ENCODE peak calls at places on chromosomes 16 and 17, in ten cellular contexts. W is mammary epithelial cell, X is OCI-LY7, A is Caco-2, V is fibroblast of villous mesenchyme, U is left lung, F is neural progenitor cell, J is PC-9, Y is tibial nerve, P is lower lobe of right lung. G is an unnamed sample.

GRCh38 chr16:53100889-53101288 is 46.1 kb downstream of the CHD9 start:
- DNase-seq in F (no peak), Y (no peak), U (no peak), P (no peak), V (peak; percentile 37), X (no peak), A (no peak), W (no peak), J (peak; percentile 75), G (no peak)

GRCh38 chr16:89150090-89150835 is 21.3 kb upstream of the CDH15 start:
- DNase-seq in U (peak; percentile 57), Y (no peak), V (no peak), W (peak; percentile 69), A (no peak), J (no peak), F (no peak), X (no peak), P (peak; percentile 22), G (no peak)

GRCh38 chr16:27972500-27972899 is 91.0 kb downstream of the GSG1L start:
- DNase-seq in V (peak; percentile 21), Y (no peak), U (no peak), X (peak; percentile 66), J (peak; percentile 44), P (no peak), W (peak; percentile 55), A (peak; percentile 38), F (peak; percentile 76), G (peak; percentile 19)

GRCh38 chr16:67395105-67395457 is 1.8 kb upstream of the TPPP3 start:
- DNase-seq in P (no peak), F (no peak), W (no peak), A (peak; percentile 26), J (no peak), V (no peak), Y (no peak), X (no peak), U (no peak), G (no peak)

GRCh38 chr16:51404386-51404785 is 253.3 kb upstream of the SALL1 start:
- DNase-seq in X (no peak), A (no peak), F (no peak), J (no peak), V (no peak), Y (no peak), W (peak; percentile 41), P (no peak), U (no peak), G (no peak)

GRCh38 chr17:43515641-43516040 is 30.5 kb downstream of the ETV4 start:
- DNase-seq in J (no peak), W (no peak), U (no peak), F (no peak), V (no peak), P (no peak), X (no peak), A (no peak), Y (no peak), G (peak; percentile 75)

GRCh38 chr17:80106751-80107150 is 5.4 kb downstream of the GAA start:
- DNase-seq in W (no peak), P (no peak), J (no peak), Y (no peak), F (no peak), A (no peak), U (no peak), X (no peak), V (no peak), G (no peak)

GRCh38 chr17:60747069-60747808 is 69.6 kb downstream of the BCAS3 start:
- DNase-seq in Y (no peak), W (no peak), U (no peak), A (no peak), X (no peak), F (peak; percentile 65), V (no peak), J (no peak), P (no peak), G (no peak)

GRCh38 chr17:77107506-77108433 is 33.0 kb upstream of the SEC14L1 start:
- DNase-seq in V (peak; percentile 86), X (no peak), Y (no peak), F (no peak), A (no peak), W (no peak), P (no peak), U (no peak), J (no peak), G (peak; percentile 66)

GRCh38 chr16:78235168-78235800 is 135.8 kb downstream of the WWOX start:
- DNase-seq in Y (peak; percentile 61), F (peak; percentile 80), P (peak; percentile 73), W (peak; percentile 54), X (peak; percentile 62), J (peak; percentile 57), U (peak; percentile 85), V (peak; percentile 58), A (peak; percentile 82), G (peak; percentile 64)

GRCh38 chr17:50766222-50767023 is 895 bp downstream of the ANKRD40CL start:
- DNase-seq in J (peak; percentile 36), V (no peak), A (peak; percentile 43), U (no peak), W (no peak), F (no peak), Y (no peak), P (no peak), X (no peak), G (no peak)

GRCh38 chr17:6187836-6188235 is 117.7 kb downstream of the WSCD1 start:
- DNase-seq in Y (no peak), X (no peak), F (no peak), P (no peak), J (no peak), A (no peak), V (no peak), U (no peak), W (peak; percentile 29), G (no peak)

GRCh38 chr17:68453991-68454665 is 3.2 kb downstream of the WIPI1 start:
- DNase-seq in Y (no peak), V (no peak), W (no peak), P (no peak), X (no peak), F (no peak), J (no peak), U (no peak), A (no peak), G (no peak)

GRCh38 chr17:29615048-29615385 is 7.7 kb downstream of the CORO6 start:
- DNase-seq in Y (no peak), V (no peak), J (no peak), A (no peak), X (no peak), U (peak; percentile 76), F (peak; percentile 37), W (no peak), P (peak; percentile 79), G (peak; percentile 26)

GRCh38 chr16:54547052-54547451 is 260.5 kb upstream of the IRX3 start:
- DNase-seq in V (no peak), J (no peak), U (no peak), F (no peak), P (no peak), Y (no peak), A (no peak), W (no peak), X (no peak), G (no peak)
- H3K4me3 ChIP-seq in V (no peak overlapping the region), J (no peak overlapping the region), U (no peak overlapping the region), F (no peak overlapping the region), P (no peak overlapping the region), Y (no peak overlapping the region), A (no peak overlapping the region), W (no peak overlapping the region), X (no peak overlapping the region), G (no peak overlapping the region)

GRCh38 chr17:49132699-49133364 is at the start of gene B4GALNT2:
- DNase-seq in Y (no peak), P (peak; percentile 58), X (no peak), U (peak; percentile 76), J (no peak), V (no peak), W (peak; percentile 17), A (peak; percentile 79), F (peak; percentile 71), G (no peak)
- TF ChIP-seq CTCF in Y (no peak), P (no peak), X (no peak), U (no peak), J (no peak), V (no peak), W (no peak), A (no peak), F (no peak), G (no peak)

DNA sequence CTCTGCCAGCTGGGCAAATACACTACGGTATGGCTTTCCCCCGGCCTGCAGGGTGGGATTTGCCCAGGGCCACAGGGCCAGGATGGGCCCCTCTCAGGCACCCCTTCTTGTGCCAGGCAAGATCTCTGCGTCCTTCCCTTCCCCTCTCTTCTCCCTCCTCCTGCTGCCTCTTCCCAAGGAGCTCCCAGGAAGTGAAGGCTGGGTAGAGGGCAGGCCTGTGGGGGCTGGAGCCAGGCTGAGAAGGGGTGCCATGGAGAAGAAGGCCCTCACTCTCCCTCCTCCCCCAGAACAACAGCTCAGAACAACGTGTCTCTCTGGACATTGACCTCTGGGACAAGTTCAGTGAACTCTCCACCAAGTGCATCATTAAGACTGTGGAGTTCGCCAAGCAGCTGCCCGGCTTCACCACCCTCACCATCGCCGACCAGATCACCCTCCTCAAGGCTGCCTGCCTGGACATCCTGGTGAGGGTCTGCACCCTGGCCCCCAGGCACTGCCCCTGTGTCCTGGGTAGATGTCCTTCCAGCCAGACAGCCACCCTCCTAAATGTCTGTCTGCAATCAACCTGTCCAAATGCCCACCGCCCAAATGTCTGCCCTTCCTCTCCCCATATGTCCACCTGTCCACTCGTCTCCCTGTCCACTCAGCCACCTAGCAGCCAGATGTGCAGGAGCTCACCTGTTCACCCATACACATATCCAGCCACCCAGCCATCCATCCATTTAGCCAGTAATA is 12.3 kb downstream of the GJD3 start:
- DNase-seq in X (no peak), F (no peak), Y (no peak), U (peak; percentile 54), V (no peak), W (no peak), J (no peak), A (no peak), P (no peak), G (no peak)
- H3K4me3 ChIP-seq in X (no peak overlapping the region), F (no peak overlapping the region), Y (no peak overlapping the region), U (no peak overlapping the region), V (no peak overlapping the region), W (no peak overlapping the region), J (no peak overlapping the region), A (no peak overlapping the region), P (no peak overlapping the region), G (no peak overlapping the region)

GRCh38 chr16:1945559-1946391 is 2.8 kb upstream of the MSRB1 start:
- DNase-seq in F (no peak), J (no peak), Y (no peak), P (peak; percentile 41), U (no peak), V (no peak), A (no peak), X (no peak), W (no peak), G (no peak)

GRCh38 chr16:1942810-1943726 is at the start of gene MSRB1:
- DNase-seq in F (peak; percentile 100), U (peak; percentile 99), X (peak; percentile 100), P (peak; percentile 100), W (peak; percentile 97), Y (peak; percentile 100), J (peak; percentile 93), A (peak; percentile 99), V (peak; percentile 98), G (peak; percentile 96)

GRCh38 chr16:1941924-1942809 is 832 bp downstream of the MSRB1 start:
- DNase-seq in Y (no peak), W (peak; percentile 51), P (peak; percentile 60), F (no peak), X (peak; percentile 34), A (no peak), U (no peak), J (peak; percentile 79), V (no peak), G (peak; percentile 21)

GRCh38 chr16:1946495-1947368 is 3.7 kb upstream of the MSRB1 start:
- DNase-seq in P (peak; percentile 40), A (no peak), U (no peak), Y (no peak), F (no peak), W (no peak), X (no peak), J (no peak), V (no peak), G (no peak)

GRCh38 chr16:1944612-1945199 is 1.7 kb upstream of the MSRB1 start:
- DNase-seq in X (no peak), Y (no peak), F (no peak), W (no peak), V (no peak), P (no peak), J (no peak), U (no peak), A (no peak), G (no peak)
- TF ChIP-seq CTCF in X (no peak), Y (no peak), F (no peak), W (no peak), V (no peak), P (no peak), J (no peak), U (no peak), A (no peak), G (no peak)

G was measured in AG10803.